ENCODE peak calls at places on chromosomes 11 and 22, in ten cellular contexts. U is amygdala; V is hepatocyte; L is endothelial cell; B is stimulated activated CD8-positive, alpha-beta memory T cell treated with anti-CD3 and anti-CD28 coated beads, Interleukin-4, amount 100 ng/mL, for 1 hour; Z is T-helper 17 cell; P is RWPE1; K is head of caudate nucleus; O is foreskin fibroblast; S is CD8-positive, alpha-beta T cell. T is an unnamed sample.

GRCh38 chr11:12692238-12693074 is 18.2 kb downstream of the TEAD1 start:
- DNase-seq in K (no peak), O (peak; percentile 97), Z (no peak), V (peak; percentile 91), L (no peak), P (peak; percentile 52), B (no peak), U (peak; percentile 52), S (no peak), T (peak; percentile 75)

GRCh38 chr22:27292542-27293298 is 508.8 kb downstream of the MN1 start:
- DNase-seq in S (no peak), L (no peak), B (no peak), V (no peak), U (no peak), O (no peak), Z (no peak), K (no peak), P (no peak), T (peak; percentile 20)

GRCh38 chr11:77142091-77142975 is 14.3 kb downstream of the MYO7A start:
- DNase-seq in O (no peak), Z (no peak), V (no peak), L (no peak), U (no peak), B (no peak), P (no peak), S (peak; percentile 18), K (no peak), T (no peak)

GRCh38 chr11:114044042-114044871 is 15.3 kb upstream of the ZBTB16 start:
- DNase-seq in O (no peak), Z (no peak), P (no peak), B (no peak), L (no peak), S (no peak), K (no peak), U (no peak), V (no peak), T (no peak)

GRCh38 chr22:30742291-30743256 is 47.9 kb downstream of the OSBP2 start:
- DNase-seq in V (no peak), K (no peak), Z (no peak), B (no peak), S (no peak), L (no peak), O (peak; percentile 43), U (no peak), P (no peak), T (peak; percentile 39)

GRCh38 chr11:84558085-84558905 is 1068.8 kb downstream of the DLG2 start:
- DNase-seq in B (no peak), S (no peak), Z (no peak), L (peak; percentile 26), K (peak; percentile 38), U (peak; percentile 3), P (peak; percentile 39), V (peak; percentile 75), O (peak; percentile 9), T (peak; percentile 27)

GRCh38 chr22:39643311-39644083 is 72.9 kb downstream of the CACNA1I start:
- DNase-seq in O (no peak), K (peak; percentile 4), B (no peak), V (no peak), P (no peak), S (no peak), U (no peak), L (no peak), Z (no peak), T (no peak)

GRCh38 chr11:62449451-62449851 is 30.6 kb downstream of the SCGB1A1 start:
- DNase-seq in O (no peak), K (no peak), L (no peak), S (no peak), P (peak; percentile 41), B (no peak), V (no peak), Z (no peak), U (no peak), T (peak; percentile 73)

GRCh38 chr11:2718817-2719438 is 19.1 kb upstream of the KCNQ1OT1 start:
- DNase-seq in K (no peak), S (no peak), P (no peak), Z (no peak), B (no peak), U (no peak), L (no peak), V (no peak), O (no peak), T (no peak)